ENCODE peak calls at places on chromosomes 5 and 9, in ten cellular contexts. One of them, this sample, is unnamed.

GRCh38 chr5:176692835-176693476 is 45.7 kb downstream of the TSPAN17 start:
- DNase-seq in brain microvascular endothelial cell: no peak
- DNase-seq in HT1080: no peak
- DNase-seq in GM04504: no peak
- DNase-seq in activated CD4-positive, CD25-positive, alpha-beta regulatory T cell: no peak
- DNase-seq in Calu3: peak
- DNase-seq in head of caudate nucleus: no peak
- DNase-seq in gastrocnemius medialis: no peak
- DNase-seq in KG1: no peak
- DNase-seq in islet precursor cell: no peak
- DNase-seq in this sample: no peak

GRCh38 chr5:74956278-74956677 is 90.1 kb upstream of the FAM169A start:
- DNase-seq in brain microvascular endothelial cell: no peak
- DNase-seq in HT1080: no peak
- DNase-seq in GM04504: no peak
- DNase-seq in activated CD4-positive, CD25-positive, alpha-beta regulatory T cell: no peak
- DNase-seq in Calu3: no peak
- DNase-seq in head of caudate nucleus: no peak
- DNase-seq in gastrocnemius medialis: no peak
- DNase-seq in KG1: no peak
- DNase-seq in islet precursor cell: peak
- DNase-seq in this sample: no peak

GRCh38 chr5:6478793-6479192 is 30.1 kb downstream of the UBE2QL1 start:
- DNase-seq in brain microvascular endothelial cell: no peak
- DNase-seq in HT1080: no peak
- DNase-seq in GM04504: no peak
- DNase-seq in activated CD4-positive, CD25-positive, alpha-beta regulatory T cell: no peak
- DNase-seq in Calu3: no peak
- DNase-seq in head of caudate nucleus: no peak
- DNase-seq in gastrocnemius medialis: no peak
- DNase-seq in KG1: no peak
- DNase-seq in islet precursor cell: no peak
- DNase-seq in this sample: no peak

GRCh38 chr5:32735512-32735911 is 24.4 kb downstream of the NPR3 start:
- DNase-seq in brain microvascular endothelial cell: no peak
- DNase-seq in HT1080: no peak
- DNase-seq in GM04504: no peak
- DNase-seq in activated CD4-positive, CD25-positive, alpha-beta regulatory T cell: no peak
- DNase-seq in Calu3: no peak
- DNase-seq in head of caudate nucleus: no peak
- DNase-seq in gastrocnemius medialis: no peak
- DNase-seq in KG1: no peak
- DNase-seq in islet precursor cell: no peak
- DNase-seq in this sample: no peak

GRCh38 chr9:99824378-99825157 is 2.9 kb downstream of the NR4A3 start:
- DNase-seq in brain microvascular endothelial cell: peak
- DNase-seq in HT1080: no peak
- DNase-seq in GM04504: no peak
- DNase-seq in activated CD4-positive, CD25-positive, alpha-beta regulatory T cell: peak
- DNase-seq in Calu3: peak
- DNase-seq in head of caudate nucleus: no peak
- DNase-seq in gastrocnemius medialis: no peak
- DNase-seq in KG1: no peak
- DNase-seq in islet precursor cell: peak
- DNase-seq in this sample: no peak

GRCh38 chr5:154513669-154514084 is 35.6 kb upstream of the HAND1 start:
- DNase-seq in brain microvascular endothelial cell: no peak
- DNase-seq in HT1080: peak
- DNase-seq in GM04504: peak
- DNase-seq in activated CD4-positive, CD25-positive, alpha-beta regulatory T cell: no peak
- DNase-seq in Calu3: no peak
- DNase-seq in head of caudate nucleus: no peak
- DNase-seq in gastrocnemius medialis: no peak
- DNase-seq in KG1: no peak
- DNase-seq in islet precursor cell: no peak
- DNase-seq in this sample: peak

GRCh38 chr5:129963359-129963758 is 59.1 kb downstream of the CHSY3 start:
- DNase-seq in brain microvascular endothelial cell: peak
- DNase-seq in HT1080: peak
- DNase-seq in GM04504: peak
- DNase-seq in activated CD4-positive, CD25-positive, alpha-beta regulatory T cell: no peak
- DNase-seq in Calu3: no peak
- DNase-seq in head of caudate nucleus: no peak
- DNase-seq in gastrocnemius medialis: no peak
- DNase-seq in KG1: no peak
- DNase-seq in islet precursor cell: no peak
- DNase-seq in this sample: peak

GRCh38 chr5:97550164-97550563 is 367.1 kb upstream of the RIOK2 start:
- DNase-seq in brain microvascular endothelial cell: peak
- DNase-seq in HT1080: peak
- DNase-seq in GM04504: no peak
- DNase-seq in activated CD4-positive, CD25-positive, alpha-beta regulatory T cell: no peak
- DNase-seq in Calu3: no peak
- DNase-seq in head of caudate nucleus: no peak
- DNase-seq in gastrocnemius medialis: no peak
- DNase-seq in KG1: no peak
- DNase-seq in islet precursor cell: no peak
- DNase-seq in this sample: peak

GRCh38 chr9:108003551-108003950 is 514.0 kb upstream of the KLF4 start:
- DNase-seq in brain microvascular endothelial cell: no peak
- DNase-seq in HT1080: no peak
- DNase-seq in GM04504: no peak
- DNase-seq in activated CD4-positive, CD25-positive, alpha-beta regulatory T cell: no peak
- DNase-seq in Calu3: no peak
- DNase-seq in head of caudate nucleus: no peak
- DNase-seq in gastrocnemius medialis: no peak
- DNase-seq in KG1: no peak
- DNase-seq in islet precursor cell: no peak
- DNase-seq in this sample: no peak

This sample was measured in astrocyte of the cerebellum.